ENCODE peak calls at places on chromosome 1, in six cellular contexts. E is breast epithelium, H is dorsolateral prefrontal cortex, Y is HFFc6, S is GM12865, X is IMR-90. W is an unnamed sample.

GRCh38 chr1:36133484-36133883 is 8.5 kb upstream of the COL8A2 start:
- DNase-seq in E (no peak), X (peak), H (no peak), S (no peak), Y (peak), W (no peak)

GRCh38 chr1:176692431-176692830 is 229.5 kb downstream of the PAPPA2 start:
- DNase-seq in E (no peak), X (no peak), S (no peak), H (no peak), Y (no peak), W (no peak)

GRCh38 chr1:46219551-46220520 is 16.7 kb downstream of the LURAP1 start:
- DNase-seq in S (no peak), H (no peak), Y (no peak), X (no peak), E (no peak), W (no peak)

GRCh38 chr1:186681136-186681535 is 913 bp upstream of the PTGS2 start:
- DNase-seq in S (no peak), X (peak), H (no peak), E (no peak), Y (no peak), W (no peak)

GRCh38 chr1:151832318-151832984 is 849 bp upstream of the RORC start:
- DNase-seq in H (no peak), E (peak), Y (peak), X (peak), S (no peak), W (no peak)

GRCh38 chr1:94515548-94515947 is 26.0 kb downstream of the F3 start:
- DNase-seq in Y (no peak), S (no peak), H (no peak), X (no peak), E (no peak), W (no peak)

GRCh38 chr1:35449334-35450008 is 107.7 kb downstream of the KIAA0319L start:
- DNase-seq in S (no peak), X (peak), Y (peak), H (no peak), E (no peak), W (no peak)

GRCh38 chr1:244054247-244054923 is 3.3 kb downstream of the ZBTB18 start:
- DNase-seq in S (no peak), E (no peak), H (no peak), X (no peak), Y (no peak), W (no peak)

GRCh38 chr1:187577625-187578024 is 748.9 kb downstream of the PLA2G4A start:
- DNase-seq in X (no peak), Y (no peak), E (no peak), S (no peak), H (no peak), W (no peak)

GRCh38 chr1:56797079-56797685 is 22.0 kb downstream of the FYB2 start:
- DNase-seq in H (no peak), Y (no peak), S (no peak), X (no peak), E (no peak), W (no peak)

GRCh38 chr1:20480261-20481157 is 5.5 kb downstream of the CAMK2N1 start:
- DNase-seq in Y (no peak), S (no peak), X (peak), H (no peak), E (no peak), W (no peak)

GRCh38 chr1:9212735-9213134 is 21.8 kb upstream of the H6PD start:
- DNase-seq in E (no peak), X (no peak), H (no peak), S (no peak), Y (no peak), W (no peak)

GRCh38 chr1:3777078-3777547 is 4.6 kb downstream of the SMIM1 start:
- DNase-seq in S (no peak), X (no peak), H (no peak), Y (no peak), E (no peak), W (no peak)

GRCh38 chr1:211825990-211826389 is 4.6 kb downstream of the LPGAT1 start:
- DNase-seq in S (no peak), H (no peak), X (peak), E (no peak), Y (peak), W (no peak)

GRCh38 chr1:52771384-52771783 is 45.1 kb downstream of the ZYG11B start:
- DNase-seq in H (no peak), E (no peak), Y (no peak), S (no peak), X (peak), W (no peak)

GRCh38 chr1:164591858-164592257 is 32.9 kb downstream of the PBX1 start:
- DNase-seq in E (no peak), H (no peak), Y (peak), S (no peak), X (peak), W (no peak)

GRCh38 chr1:116769561-116769977 is 15.3 kb downstream of the CD2 start:
- DNase-seq in E (no peak), X (no peak), Y (peak), H (no peak), S (peak), W (peak)

GRCh38 chr1:214882621-214883020 is 199.9 kb upstream of the KCNK2 start:
- DNase-seq in E (no peak), Y (no peak), X (no peak), S (no peak), H (no peak), W (no peak)

GRCh38 chr1:32242341-32242851 is 4.6 kb upstream of the FAM167B start:
- DNase-seq in Y (no peak), E (no peak), X (no peak), H (peak), S (peak), W (peak)

GRCh38 chr1:118825619-118826018 is 162.5 kb downstream of the TBX15 start:
- DNase-seq in H (no peak), Y (no peak), X (no peak), E (no peak), S (no peak), W (no peak)

GRCh38 chr1:59976194-59977074 is 49.9 kb upstream of the CYP2J2 start:
- DNase-seq in Y (peak), E (peak), S (peak), H (peak), X (peak), W (peak)

GRCh38 chr1:42815938-42816599 is 853 bp upstream of the ERMAP start:
- DNase-seq in H (no peak), E (no peak), X (peak), S (peak), Y (no peak), W (peak)

GRCh38 chr1:113253187-113253966 is 136.9 kb upstream of the MAGI3 start:
- DNase-seq in S (no peak), H (no peak), E (no peak), X (no peak), Y (no peak), W (no peak)

GRCh38 chr1:114462963-114463362 is 48.0 kb downstream of the TRIM33 start:
- DNase-seq in X (no peak), E (no peak), Y (no peak), H (no peak), S (no peak), W (no peak)

GRCh38 chr1:90707363-90707710 is 9.8 kb downstream of the BARHL2 start:
- DNase-seq in S (no peak), Y (no peak), H (no peak), X (peak), E (no peak), W (peak)

GRCh38 chr1:198238121-198238520 is 81.3 kb downstream of the NEK7 start:
- DNase-seq in Y (no peak), X (no peak), E (peak), S (no peak), H (no peak), W (no peak)

GRCh38 chr1:61951731-61952585 is 209.7 kb downstream of the PATJ start:
- DNase-seq in Y (no peak), H (no peak), X (peak), E (no peak), S (no peak), W (no peak)

GRCh38 chr1:35377553-35377952 is 109.0 kb downstream of the ZMYM4 start:
- DNase-seq in H (no peak), S (no peak), X (peak), E (no peak), Y (peak), W (no peak)

GRCh38 chr1:91608876-91609275 is 108.2 kb downstream of the CDC7 start:
- DNase-seq in S (no peak), Y (peak), X (peak), E (no peak), H (no peak), W (no peak)

GRCh38 chr1:26168410-26169167 is at the start of gene C1orf232:
- DNase-seq in S (no peak), X (no peak), H (no peak), Y (no peak), E (no peak), W (no peak)

GRCh38 chr1:117366281-117366981 is 818 bp upstream of the MAN1A2 start:
- DNase-seq in E (peak), Y (peak), H (peak), X (peak), S (peak), W (peak)

GRCh38 chr1:171267391-171267790 is 19.1 kb downstream of the FMO1 start:
- DNase-seq in H (no peak), E (no peak), S (no peak), Y (no peak), X (peak), W (no peak)

GRCh38 chr1:93663191-93663614 is 18.4 kb downstream of the BCAR3 start:
- DNase-seq in S (no peak), Y (no peak), H (no peak), E (no peak), X (no peak), W (no peak)

GRCh38 chr1:111484391-111484790 is 10.6 kb downstream of the C1orf162 start:
- DNase-seq in S (no peak), E (no peak), X (no peak), H (no peak), Y (no peak), W (no peak)

GRCh38 chr1:206435450-206435849 is 34.8 kb upstream of the IKBKE start:
- DNase-seq in S (peak), H (no peak), X (peak), E (no peak), Y (no peak), W (no peak)

GRCh38 chr1:206427296-206427695 is 43.0 kb upstream of the IKBKE start:
- DNase-seq in Y (no peak), S (no peak), E (no peak), X (no peak), H (no peak), W (no peak)

GRCh38 chr1:206429421-206429820 is 40.9 kb upstream of the IKBKE start:
- DNase-seq in S (no peak), E (no peak), H (no peak), Y (no peak), X (no peak), W (no peak)

DNA sequence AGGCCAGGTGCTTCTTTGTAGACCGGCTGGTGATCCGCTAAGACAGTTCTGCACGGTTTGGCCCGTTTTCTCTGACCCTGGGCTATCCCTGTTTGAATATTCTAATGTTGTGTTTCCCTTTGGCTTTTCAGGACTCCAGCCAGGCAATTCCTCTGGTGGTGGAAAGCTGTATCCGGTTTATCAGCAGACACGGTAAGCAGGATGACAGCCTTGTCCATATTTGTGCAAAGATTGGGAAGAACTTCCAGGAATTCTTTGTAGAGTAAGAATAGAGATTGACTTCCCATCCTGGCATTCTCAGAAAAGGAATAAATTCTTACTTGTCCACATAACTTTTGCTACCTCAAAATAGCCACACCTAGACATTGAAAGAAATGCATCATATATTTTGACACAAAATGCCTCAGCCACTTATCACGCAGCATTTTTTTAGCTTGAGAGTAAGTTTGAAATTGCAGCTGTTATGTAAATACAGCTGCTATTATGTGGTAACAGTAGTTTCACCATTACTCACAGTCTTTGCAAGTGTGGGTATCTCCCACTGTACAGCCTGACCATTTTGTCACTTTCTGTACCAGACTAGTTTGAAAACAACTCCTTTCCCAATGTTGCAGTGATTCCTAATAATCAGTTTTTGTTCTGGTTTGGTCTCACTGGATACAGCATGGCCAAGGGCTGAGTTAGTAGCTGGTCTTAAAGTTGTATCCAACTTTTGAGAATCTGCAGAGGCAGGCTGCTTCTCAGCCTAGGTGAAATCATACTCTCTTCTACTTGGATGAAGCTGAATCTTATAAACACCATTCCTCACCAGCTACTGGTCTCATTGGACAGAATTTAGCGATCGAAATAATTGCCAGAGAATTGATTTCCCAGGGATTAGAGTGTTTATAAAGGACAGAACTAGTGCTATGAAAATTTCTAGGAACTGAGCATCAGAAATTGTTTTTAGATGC is 40.0 kb upstream of the IKBKE start:
- DNase-seq in E (no peak), Y (peak), H (no peak), X (peak), S (peak), W (peak)
- TF ChIP-seq CTCF in E (no peak), Y (peak), H (no peak), X (no peak), S (no peak), W (no peak)

DNA sequence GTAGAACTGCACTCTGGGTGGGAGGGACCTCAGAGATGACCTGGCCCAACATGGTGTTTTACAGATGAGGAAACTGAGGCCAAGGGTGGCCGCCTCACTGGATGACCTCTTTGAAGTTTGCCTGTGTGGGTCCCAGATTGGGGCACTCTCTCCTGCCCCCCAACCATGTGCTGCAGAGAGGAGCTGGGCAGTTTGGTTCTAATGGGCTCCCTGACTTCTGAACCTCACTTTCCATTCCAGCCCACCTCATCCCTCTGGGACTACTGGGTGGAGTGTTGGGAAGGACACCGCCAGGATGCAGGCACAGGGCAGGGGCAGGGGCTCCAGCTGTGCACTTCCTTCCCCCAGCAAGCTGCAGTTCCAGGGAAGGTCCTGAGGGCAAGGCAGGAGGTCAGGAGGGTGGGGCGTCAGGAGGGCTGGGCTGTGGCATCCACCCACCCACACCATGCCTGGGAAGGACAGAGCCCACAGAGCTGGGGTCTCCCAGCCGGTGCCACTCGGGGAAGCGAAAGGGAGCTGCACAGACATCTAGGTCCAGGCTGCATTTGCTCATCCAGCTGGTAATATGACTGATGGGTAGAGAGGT is 10.3 kb upstream of the EPS8L3 start:
- DNase-seq in H (no peak), E (no peak), X (no peak), Y (no peak), S (no peak), W (no peak)
- TF ChIP-seq CTCF in H (no peak), E (no peak), X (no peak), Y (peak), S (no peak), W (no peak)

DNA sequence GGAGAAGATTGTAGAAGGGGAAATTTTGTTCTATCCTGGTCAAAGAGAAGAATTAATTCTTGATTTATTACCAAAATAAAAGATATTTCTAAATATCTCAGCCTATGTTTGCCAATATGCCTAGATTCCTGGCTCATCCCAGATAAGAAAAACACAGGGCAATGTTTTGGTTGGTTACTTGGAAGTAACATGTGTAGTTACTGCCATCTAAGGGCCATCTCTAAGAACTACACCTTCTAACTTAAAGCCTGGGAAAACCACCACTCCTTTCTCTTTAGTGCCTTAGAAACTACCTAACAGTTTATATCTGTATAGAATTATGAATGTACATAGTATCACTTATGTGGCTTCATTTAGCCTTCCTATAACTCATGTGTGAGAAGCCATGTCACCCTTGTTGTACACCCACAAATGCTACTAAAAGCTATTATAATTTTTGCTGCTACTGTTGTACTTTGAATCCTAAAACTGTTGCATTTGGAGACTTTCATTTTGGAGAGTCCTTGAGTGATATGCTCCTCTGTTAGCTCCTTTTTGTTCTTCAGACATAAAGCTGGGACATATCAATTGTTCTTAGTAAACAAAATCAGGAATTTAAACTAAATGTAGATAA is 4.5 kb downstream of the AIM2 start:
- DNase-seq in S (peak), Y (peak), E (no peak), H (no peak), X (peak), W (peak)
- TF ChIP-seq CTCF in S (peak), Y (peak), E (peak), H (peak), X (peak), W (peak)

GRCh38 chr1:200634449-200635122 is 14.0 kb upstream of the KIF14 start:
- DNase-seq in S (peak), Y (no peak), X (no peak), E (no peak), H (no peak), W (no peak)
- TF ChIP-seq CTCF in S (peak), Y (peak), X (peak), E (no peak), H (no peak), W (peak)

GRCh38 chr1:155017021-155017945 is 14.7 kb downstream of the ZBTB7B start:
- DNase-seq in S (peak), X (peak), H (peak), Y (peak), E (peak), W (peak)
- TF ChIP-seq CTCF in S (peak), X (peak), H (peak), Y (peak), E (peak), W (peak)

GRCh38 chr1:37797750-37798345 is 4.2 kb downstream of the MANEAL start:
- DNase-seq in H (no peak), E (no peak), Y (peak), S (no peak), X (peak), W (no peak)

GRCh38 chr1:37793773-37794371 is at the start of gene MANEAL:
- DNase-seq in X (peak), H (peak), Y (peak), S (peak), E (no peak), W (peak)

GRCh38 chr1:37792943-37793686 is 532 bp upstream of the MANEAL start:
- DNase-seq in Y (no peak), H (no peak), E (no peak), S (no peak), X (no peak), W (no peak)

GRCh38 chr1:37795340-37796110 is 1.9 kb downstream of the MANEAL start:
- DNase-seq in E (no peak), X (peak), S (peak), Y (no peak), H (no peak), W (peak)

GRCh38 chr1:37794372-37795339 is 1.0 kb downstream of the MANEAL start:
- DNase-seq in H (no peak), Y (no peak), E (no peak), S (no peak), X (no peak), W (peak)
- TF ChIP-seq CTCF in H (no peak), Y (no peak), E (no peak), S (no peak), X (no peak), W (peak)

DNA sequence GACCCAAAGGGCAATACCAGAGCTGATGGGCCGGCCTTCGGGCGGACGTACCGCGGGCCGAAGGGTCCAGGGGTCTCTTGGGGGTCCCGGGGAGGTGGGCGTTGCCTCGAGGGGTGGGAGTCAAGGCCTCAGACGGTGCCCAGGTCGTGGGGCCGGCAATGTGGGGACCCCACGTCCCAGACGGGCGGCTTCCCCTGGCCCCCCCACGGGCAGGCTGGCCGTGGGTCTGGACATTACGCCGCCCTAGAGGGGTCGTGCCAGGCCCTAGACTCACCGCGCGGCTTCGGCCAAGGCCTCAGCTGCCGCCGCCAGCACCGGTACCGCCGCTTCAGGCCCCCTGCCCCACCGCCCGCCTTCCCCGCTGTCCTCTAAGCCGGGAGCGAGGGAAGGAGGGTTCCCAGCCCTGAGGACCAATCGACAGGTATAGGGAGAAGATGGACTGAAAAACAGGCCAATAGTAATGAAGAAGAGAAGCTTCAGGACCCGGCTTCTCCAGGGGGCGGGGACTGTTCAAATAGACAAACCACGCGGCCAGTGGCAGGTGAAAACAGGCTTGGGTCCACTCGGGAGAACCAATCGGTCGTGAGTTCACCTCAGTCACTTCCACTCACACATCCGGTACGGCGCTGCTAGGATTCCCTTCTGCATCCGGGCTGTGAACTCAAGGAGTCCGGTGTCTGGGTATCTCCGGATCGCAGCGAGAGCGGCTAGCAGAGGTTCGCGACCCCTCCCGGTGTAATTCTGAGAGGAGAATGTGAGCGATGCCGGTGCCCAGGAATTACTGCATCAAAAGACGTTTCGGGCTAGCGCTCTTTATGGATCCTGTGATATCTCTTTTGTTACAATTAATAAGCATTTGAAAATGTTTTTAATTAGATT is at the start of gene MTOR:
- DNase-seq in H (peak), E (peak), Y (peak), S (peak), X (peak), W (peak)
- TF ChIP-seq CTCF in H (peak), E (no peak), Y (peak), S (peak), X (peak), W (peak)